ENCODE peak calls at places on chromosomes 1 and 21, in nine cellular contexts. V is HCT116, C is Panc1, U is prostate gland, W is suprapubic skin, J is GM12878, Z is sigmoid colon, Y is K562, M is stomach. E is an unnamed sample.

GRCh38 chr21:27419153-27419552 is 452.3 kb upstream of the ADAMTS5 start:
- DNase-seq in V (no peak), C (no peak), U (no peak), W (no peak), J (no peak), Z (no peak), Y (no peak), M (no peak), E (no peak)

GRCh38 chr21:42025392-42026071 is 15.4 kb upstream of the ZBTB21 start:
- DNase-seq in V (no peak), C (no peak), U (no peak), W (peak), J (no peak), Z (peak), Y (no peak), M (no peak), E (no peak)

GRCh38 chr21:33264561-33264960 is 1.6 kb upstream of the IL10RB start:
- DNase-seq in V (no peak), C (no peak), U (no peak), W (no peak), J (no peak), Z (no peak), Y (no peak), M (no peak), E (no peak)

GRCh38 chr21:30839304-30839703 is 9.7 kb upstream of the KRTAP7-1 start:
- DNase-seq in V (no peak), C (no peak), U (no peak), W (no peak), J (no peak), Z (no peak), Y (peak), M (no peak), E (no peak)

GRCh38 chr1:1233567-1233892 is 1.5 kb downstream of the B3GALT6 start:
- DNase-seq in V (no peak), C (no peak), U (no peak), W (no peak), J (no peak), Z (no peak), Y (no peak), M (no peak), E (no peak)

GRCh38 chr1:2596530-2597333 is 10.2 kb downstream of the PRXL2B start:
- DNase-seq in V (no peak), C (no peak), U (no peak), W (peak), J (no peak), Z (peak), Y (no peak), M (no peak), E (no peak)

GRCh38 chr21:17759546-17760178 is 59.5 kb downstream of the C21orf91 start:
- DNase-seq in V (no peak), C (no peak), U (no peak), W (no peak), J (no peak), Z (no peak), Y (no peak), M (no peak), E (no peak)

GRCh38 chr1:226496616-226497015 is 51.9 kb upstream of the STUM start:
- DNase-seq in V (no peak), C (no peak), U (no peak), W (no peak), J (no peak), Z (no peak), Y (no peak), M (peak), E (no peak)

GRCh38 chr1:223421025-223421424 is 27.8 kb downstream of the CCDC185 start:
- DNase-seq in V (no peak), C (no peak), U (no peak), W (no peak), J (no peak), Z (no peak), Y (no peak), M (peak), E (no peak)

GRCh38 chr1:183989078-183989577 is 48.4 kb downstream of the COLGALT2 start:
- DNase-seq in V (no peak), C (no peak), U (no peak), W (no peak), J (peak), Z (no peak), Y (peak), M (no peak), E (no peak)

GRCh38 chr1:65681101-65681500 is 111.6 kb upstream of the PDE4B start:
- DNase-seq in V (no peak), C (no peak), U (no peak), W (no peak), J (no peak), Z (no peak), Y (no peak), M (no peak), E (no peak)

GRCh38 chr1:201709564-201710295 is 119.2 kb upstream of the IPO9 start:
- DNase-seq in V (peak), C (peak), U (peak), W (peak), J (no peak), Z (peak), Y (peak), M (peak), E (no peak)

GRCh38 chr1:201711811-201712210 is 117.1 kb upstream of the IPO9 start:
- DNase-seq in V (no peak), C (no peak), U (no peak), W (peak), J (no peak), Z (peak), Y (no peak), M (no peak), E (no peak)

GRCh38 chr1:201712387-201713092 is 116.4 kb upstream of the IPO9 start:
- DNase-seq in V (no peak), C (no peak), U (no peak), W (peak), J (no peak), Z (peak), Y (no peak), M (no peak), E (no peak)

GRCh38 chr1:201711101-201711597 is 117.8 kb upstream of the IPO9 start:
- DNase-seq in V (no peak), C (no peak), U (no peak), W (peak), J (no peak), Z (peak), Y (no peak), M (no peak), E (no peak)

GRCh38 chr1:201710632-201711031 is 118.3 kb upstream of the IPO9 start:
- DNase-seq in V (no peak), C (no peak), U (no peak), W (no peak), J (no peak), Z (no peak), Y (no peak), M (no peak), E (no peak)
- H3K27ac ChIP-seq in V (no peak), C (peak), U (no peak), W (peak), J (no peak), Z (peak), Y (no peak), M (peak), E (peak)

GRCh38 chr1:25253911-25254310 is 6.7 kb upstream of the RSRP1 start:
- DNase-seq in V (no peak), C (peak), U (no peak), W (no peak), J (no peak), Z (no peak), Y (no peak), M (no peak), E (no peak)
- TF ChIP-seq POLR2AphosphoS5 in V (no peak), C (no peak), U (no peak), W (no peak), J (no peak), Z (no peak), Y (no peak), M (no peak), E (no peak)

GRCh38 chr1:8091691-8092090 is 65.6 kb upstream of the ERRFI1 start:
- DNase-seq in V (no peak), C (no peak), U (no peak), W (no peak), J (no peak), Z (no peak), Y (no peak), M (no peak), E (no peak)

GRCh38 chr1:8093221-8093980 is 67.3 kb upstream of the ERRFI1 start:
- DNase-seq in V (no peak), C (no peak), U (no peak), W (no peak), J (no peak), Z (no peak), Y (no peak), M (no peak), E (no peak)

GRCh38 chr1:8092603-8093141 is 66.6 kb upstream of the ERRFI1 start:
- DNase-seq in V (no peak), C (no peak), U (no peak), W (no peak), J (no peak), Z (no peak), Y (no peak), M (no peak), E (no peak)

GRCh38 chr1:8089535-8090228 is 63.6 kb upstream of the ERRFI1 start:
- DNase-seq in V (no peak), C (no peak), U (no peak), W (no peak), J (no peak), Z (no peak), Y (no peak), M (no peak), E (no peak)

DNA sequence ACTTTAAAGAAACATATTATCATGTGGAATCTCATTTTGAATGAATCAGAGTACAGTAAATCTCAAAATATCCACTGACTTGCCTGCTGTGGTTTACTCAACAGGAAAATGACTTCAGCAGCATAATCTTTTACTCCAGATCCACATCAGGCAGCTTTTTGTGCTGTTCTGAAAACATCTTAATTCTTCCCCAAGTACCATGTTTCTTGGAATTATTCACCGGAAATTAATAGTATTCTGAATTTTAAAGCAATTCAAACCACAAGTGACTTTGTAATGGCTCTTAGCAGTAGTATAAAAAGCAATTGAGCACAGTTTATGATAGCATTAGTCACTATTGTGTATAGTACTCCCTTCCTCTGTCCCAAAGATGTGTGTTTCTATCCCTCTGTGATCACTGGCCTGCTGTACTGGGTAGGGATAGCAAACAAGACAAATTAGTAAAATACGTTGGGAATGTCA is 64.2 kb upstream of the ERRFI1 start:
- DNase-seq in V (no peak), C (no peak), U (no peak), W (no peak), J (no peak), Z (no peak), Y (no peak), M (no peak), E (no peak)
- H3K27ac ChIP-seq in V (peak), C (peak), U (no peak), W (no peak), J (no peak), Z (peak), Y (no peak), M (peak), E (peak)

GRCh38 chr21:38511198-38511597 is 12.9 kb upstream of the ERG start:
- DNase-seq in V (no peak), C (no peak), U (no peak), W (no peak), J (no peak), Z (no peak), Y (no peak), M (no peak), E (no peak)
- TF ChIP-seq POLR2AphosphoS5 in V (no peak), C (no peak), U (no peak), W (no peak), J (no peak), Z (no peak), Y (no peak), M (no peak), E (no peak)

GRCh38 chr1:209652873-209653401 is 712 bp upstream of the LAMB3 start:
- DNase-seq in V (peak), C (no peak), U (peak), W (peak), J (no peak), Z (peak), Y (peak), M (peak), E (no peak)
- H3K27ac ChIP-seq in V (peak), C (no peak), U (peak), W (peak), J (no peak), Z (peak), Y (no peak), M (peak), E (no peak)

DNA sequence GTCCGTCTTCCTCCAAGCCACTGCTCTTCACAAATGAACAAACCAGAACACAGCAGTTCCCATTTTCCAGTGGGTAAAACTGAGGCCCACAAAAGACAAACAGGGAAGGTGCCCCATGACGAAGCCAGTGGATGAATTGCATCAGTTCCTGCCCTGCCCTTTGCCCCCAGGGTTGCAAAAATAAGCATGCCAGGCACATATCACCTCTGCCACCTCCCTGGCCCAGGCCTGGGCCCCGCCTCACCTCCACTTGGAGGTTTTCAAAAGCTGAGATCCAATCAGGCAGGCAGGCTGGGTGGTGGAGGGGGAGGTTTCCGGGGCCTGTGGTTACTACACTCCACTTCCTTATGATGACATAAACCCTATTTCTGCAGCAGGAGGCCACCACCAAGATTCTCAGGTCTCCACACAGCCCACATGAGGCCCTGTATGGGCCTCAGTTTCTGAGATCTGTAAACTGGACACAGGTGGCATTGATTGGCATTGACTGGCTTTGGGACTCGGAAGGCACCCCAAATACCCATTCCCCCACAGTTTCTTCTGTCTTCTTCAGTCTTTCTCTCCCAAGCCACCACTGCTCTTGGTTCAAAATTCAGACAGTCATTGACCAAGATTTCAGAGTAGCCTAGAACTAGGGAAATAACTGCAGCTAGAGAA is 4.1 kb downstream of the KIF21B start:
- DNase-seq in V (peak), C (no peak), U (no peak), W (no peak), J (peak), Z (no peak), Y (peak), M (peak), E (no peak)
- TF ChIP-seq POLR2AphosphoS5 in V (peak), C (no peak), U (no peak), W (no peak), J (no peak), Z (no peak), Y (peak), M (no peak), E (no peak)

E was measured in esophagus muscularis mucosa.